ENCODE peak calls at places on chromosome 20, in nine cellular contexts. Y, D, L, N, G, W, I, H and Q are unnamed samples.

GRCh38 chr20:35171753-35172433 is at the start of gene PROCR:
- DNase-seq in Y (peak), D (peak), L (peak), N (no peak), G (peak), W (peak), I (peak), H (peak), Q (no peak)

GRCh38 chr20:15759546-15760216 is 813.6 kb downstream of the KIF16B start:
- DNase-seq in Y (no peak), D (no peak), L (no peak), N (no peak), G (no peak), W (no peak), I (no peak), H (no peak), Q (no peak)

GRCh38 chr20:50958733-50959542 is at the start of gene MOCS3:
- DNase-seq in Y (peak), D (peak), L (peak), N (peak), G (peak), W (peak), I (peak), H (peak), Q (peak)

GRCh38 chr20:1830240-1830639 is 65.0 kb upstream of the SIRPA start:
- DNase-seq in Y (no peak), D (peak), L (no peak), N (no peak), G (no peak), W (peak), I (no peak), H (no peak), Q (no peak)

GRCh38 chr20:41119593-41120561 is 17.5 kb upstream of the PLCG1 start:
- DNase-seq in Y (no peak), D (peak), L (peak), N (no peak), G (no peak), W (peak), I (no peak), H (no peak), Q (no peak)

GRCh38 chr20:62353289-62354030 is 13.7 kb downstream of the LAMA5 start:
- DNase-seq in Y (no peak), D (no peak), L (no peak), N (no peak), G (no peak), W (no peak), I (no peak), H (no peak), Q (no peak)

GRCh38 chr20:19348582-19348981 is 136.1 kb downstream of the SLC24A3 start:
- DNase-seq in Y (no peak), D (peak), L (no peak), N (no peak), G (no peak), W (no peak), I (no peak), H (no peak), Q (no peak)

GRCh38 chr20:61940976-61941720 is 124.5 kb downstream of the TAF4 start:
- DNase-seq in Y (no peak), D (no peak), L (no peak), N (no peak), G (peak), W (no peak), I (no peak), H (no peak), Q (no peak)

GRCh38 chr20:23634044-23634801 is 3.5 kb downstream of the CST3 start:
- DNase-seq in Y (no peak), D (no peak), L (no peak), N (no peak), G (no peak), W (no peak), I (no peak), H (no peak), Q (no peak)

GRCh38 chr20:63351811-63352591 is 9.1 kb downstream of the CHRNA4 start:
- DNase-seq in Y (no peak), D (no peak), L (peak), N (no peak), G (peak), W (no peak), I (no peak), H (peak), Q (no peak)

GRCh38 chr20:4112490-4113420 is 97.4 kb upstream of the RNF24 start:
- DNase-seq in Y (no peak), D (peak), L (no peak), N (no peak), G (no peak), W (peak), I (no peak), H (no peak), Q (no peak)

GRCh38 chr20:34004790-34005457 is 11.2 kb downstream of the RALY start:
- DNase-seq in Y (no peak), D (no peak), L (no peak), N (no peak), G (no peak), W (no peak), I (no peak), H (no peak), Q (no peak)

GRCh38 chr20:56187791-56188190 is 60.7 kb upstream of the MC3R start:
- DNase-seq in Y (no peak), D (peak), L (peak), N (no peak), G (no peak), W (peak), I (no peak), H (no peak), Q (no peak)

GRCh38 chr20:58160451-58161051 is 67.9 kb downstream of the ANKRD60 start:
- DNase-seq in Y (no peak), D (no peak), L (no peak), N (no peak), G (no peak), W (no peak), I (no peak), H (no peak), Q (no peak)

GRCh38 chr20:38220587-38220986 is 39.9 kb downstream of the KIAA1755 start:
- DNase-seq in Y (no peak), D (no peak), L (no peak), N (no peak), G (no peak), W (no peak), I (no peak), H (no peak), Q (no peak)

GRCh38 chr20:47481330-47482216 is 20.1 kb upstream of the NCOA3 start:
- DNase-seq in Y (no peak), D (no peak), L (no peak), N (peak), G (no peak), W (no peak), I (no peak), H (no peak), Q (no peak)

GRCh38 chr20:59816146-59816743 is 117.2 kb downstream of the SYCP2 start:
- DNase-seq in Y (no peak), D (no peak), L (no peak), N (no peak), G (no peak), W (no peak), I (no peak), H (no peak), Q (no peak)

GRCh38 chr20:62064788-62065668 is 653 bp downstream of the TAF4 start:
- DNase-seq in Y (peak), D (no peak), L (no peak), N (peak), G (no peak), W (peak), I (peak), H (peak), Q (peak)

GRCh38 chr20:45917790-45918141 is 5.8 kb upstream of the PLTP start:
- DNase-seq in Y (no peak), D (no peak), L (no peak), N (no peak), G (no peak), W (no peak), I (no peak), H (no peak), Q (no peak)

GRCh38 chr20:63667858-63668257 is 9.7 kb downstream of the RTEL1 start:
- DNase-seq in Y (no peak), D (no peak), L (no peak), N (no peak), G (no peak), W (no peak), I (no peak), H (no peak), Q (no peak)

GRCh38 chr20:43843096-43843964 is 71.3 kb upstream of the TOX2 start:
- DNase-seq in Y (no peak), D (peak), L (no peak), N (no peak), G (no peak), W (no peak), I (no peak), H (no peak), Q (no peak)

GRCh38 chr20:60478533-60478932 is 520.3 kb downstream of the CDH26 start:
- DNase-seq in Y (no peak), D (no peak), L (no peak), N (no peak), G (no peak), W (no peak), I (no peak), H (no peak), Q (no peak)

GRCh38 chr20:34701405-34702085 is 2.6 kb upstream of the TP53INP2 start:
- DNase-seq in Y (no peak), D (peak), L (no peak), N (no peak), G (no peak), W (no peak), I (no peak), H (no peak), Q (no peak)

GRCh38 chr20:40959325-40960092 is 69.1 kb upstream of the TOP1 start:
- DNase-seq in Y (no peak), D (no peak), L (no peak), N (no peak), G (no peak), W (no peak), I (no peak), H (no peak), Q (no peak)

GRCh38 chr20:45890077-45890996 is 671 bp downstream of the NEURL2 start:
- DNase-seq in Y (peak), D (peak), L (peak), N (peak), G (peak), W (peak), I (peak), H (peak), Q (no peak)

GRCh38 chr20:11807070-11807741 is 110.5 kb upstream of the BTBD3 start:
- DNase-seq in Y (no peak), D (peak), L (no peak), N (no peak), G (no peak), W (no peak), I (no peak), H (no peak), Q (no peak)

GRCh38 chr20:31817461-31817860 is 1.7 kb upstream of the MYLK2 start:
- DNase-seq in Y (no peak), D (no peak), L (no peak), N (no peak), G (no peak), W (no peak), I (no peak), H (no peak), Q (no peak)

GRCh38 chr20:62716198-62716940 is 7.7 kb downstream of the NTSR1 start:
- DNase-seq in Y (no peak), D (peak), L (no peak), N (no peak), G (no peak), W (no peak), I (no peak), H (no peak), Q (no peak)